ENCODE peak calls at places on chromosomes 12 and 14, in nine cellular contexts. One of them, this sample, is unnamed.

GRCh38 chr12:124332068-124332672 is 37.3 kb downstream of the RFLNA start:
- DNase-seq in tibial artery: no peak
- DNase-seq in HL-60: no peak
- DNase-seq in sigmoid colon: no peak
- DNase-seq in stomach: no peak
- DNase-seq in AG04449: no peak
- DNase-seq in psoas muscle: no peak
- DNase-seq in cardiac muscle cell: peak; percentile 17
- DNase-seq in lung: no peak
- DNase-seq in this sample: no peak

GRCh38 chr12:22856120-22856699 is 231.2 kb downstream of the ETNK1 start:
- DNase-seq in AG04449: peak; percentile 3
- DNase-seq in stomach: no peak
- DNase-seq in lung: no peak
- DNase-seq in sigmoid colon: no peak
- DNase-seq in HL-60: no peak
- DNase-seq in cardiac muscle cell: peak; percentile 47
- DNase-seq in psoas muscle: no peak
- DNase-seq in tibial artery: no peak
- DNase-seq in this sample: no peak

GRCh38 chr14:20092050-20092449 is 18.5 kb upstream of the OR4K17 start:
- DNase-seq in HL-60: no peak
- DNase-seq in sigmoid colon: no peak
- DNase-seq in AG04449: no peak
- DNase-seq in stomach: no peak
- DNase-seq in psoas muscle: no peak
- DNase-seq in lung: no peak
- DNase-seq in cardiac muscle cell: no peak
- DNase-seq in tibial artery: no peak
- DNase-seq in this sample: no peak

GRCh38 chr12:100234166-100234565 is 32.7 kb downstream of the DEPDC4 start:
- DNase-seq in sigmoid colon: no peak
- DNase-seq in lung: no peak
- DNase-seq in stomach: no peak
- DNase-seq in HL-60: no peak
- DNase-seq in psoas muscle: no peak
- DNase-seq in tibial artery: no peak
- DNase-seq in cardiac muscle cell: peak; percentile 5
- DNase-seq in AG04449: no peak
- DNase-seq in this sample: no peak

GRCh38 chr14:68692916-68693771 is 99.7 kb downstream of the ZFP36L1 start:
- DNase-seq in tibial artery: peak; percentile 65
- DNase-seq in stomach: no peak
- DNase-seq in HL-60: no peak
- DNase-seq in cardiac muscle cell: no peak
- DNase-seq in psoas muscle: no peak
- DNase-seq in AG04449: peak; percentile 53
- DNase-seq in lung: no peak
- DNase-seq in sigmoid colon: peak; percentile 64
- DNase-seq in this sample: no peak

GRCh38 chr12:131157739-131158138 is 204.0 kb downstream of the ADGRD1 start:
- DNase-seq in cardiac muscle cell: no peak
- DNase-seq in stomach: no peak
- DNase-seq in HL-60: no peak
- DNase-seq in AG04449: no peak
- DNase-seq in psoas muscle: no peak
- DNase-seq in sigmoid colon: no peak
- DNase-seq in tibial artery: peak; percentile 32
- DNase-seq in lung: no peak
- DNase-seq in this sample: no peak

GRCh38 chr14:68683326-68683725 is 109.5 kb downstream of the ZFP36L1 start:
- DNase-seq in sigmoid colon: peak; percentile 70
- DNase-seq in tibial artery: peak; percentile 67
- DNase-seq in AG04449: no peak
- DNase-seq in cardiac muscle cell: no peak
- DNase-seq in psoas muscle: no peak
- DNase-seq in stomach: no peak
- DNase-seq in HL-60: no peak
- DNase-seq in lung: no peak
- DNase-seq in this sample: no peak

GRCh38 chr12:117367006-117367638 is 5.7 kb upstream of the NOS1 start:
- DNase-seq in cardiac muscle cell: peak; percentile 84
- DNase-seq in AG04449: peak; percentile 12
- DNase-seq in HL-60: peak; percentile 59
- DNase-seq in stomach: peak; percentile 84
- DNase-seq in sigmoid colon: peak; percentile 74
- DNase-seq in psoas muscle: peak; percentile 54
- DNase-seq in lung: peak; percentile 75
- DNase-seq in tibial artery: peak; percentile 71
- DNase-seq in this sample: peak; percentile 88

GRCh38 chr12:57456145-57456700 is 1.1 kb downstream of the INHBE start:
- DNase-seq in HL-60: peak; percentile 59
- DNase-seq in tibial artery: no peak
- DNase-seq in AG04449: no peak
- DNase-seq in stomach: no peak
- DNase-seq in lung: no peak
- DNase-seq in psoas muscle: no peak
- DNase-seq in sigmoid colon: no peak
- DNase-seq in cardiac muscle cell: peak; percentile 75
- DNase-seq in this sample: peak; percentile 67

GRCh38 chr14:26008290-26008689 is 589.5 kb downstream of the NOVA1 start:
- DNase-seq in sigmoid colon: no peak
- DNase-seq in tibial artery: no peak
- DNase-seq in AG04449: no peak
- DNase-seq in psoas muscle: no peak
- DNase-seq in cardiac muscle cell: peak; percentile 32
- DNase-seq in HL-60: peak; percentile 3
- DNase-seq in stomach: no peak
- DNase-seq in lung: no peak
- DNase-seq in this sample: no peak
- TF ChIP-seq CTCF in sigmoid colon: no peak
- TF ChIP-seq CTCF in tibial artery: no peak
- TF ChIP-seq CTCF in AG04449: no peak
- TF ChIP-seq CTCF in psoas muscle: no peak
- TF ChIP-seq CTCF in cardiac muscle cell: no peak
- TF ChIP-seq CTCF in HL-60: no peak
- TF ChIP-seq CTCF in stomach: no peak
- TF ChIP-seq CTCF in lung: no peak
- TF ChIP-seq CTCF in this sample: no peak

GRCh38 chr14:91264151-91265150 is 19.9 kb upstream of the GPR68 start:
- DNase-seq in AG04449: no peak
- DNase-seq in cardiac muscle cell: peak; percentile 29
- DNase-seq in sigmoid colon: no peak
- DNase-seq in psoas muscle: peak; percentile 37
- DNase-seq in stomach: peak; percentile 57
- DNase-seq in lung: no peak
- DNase-seq in tibial artery: no peak
- DNase-seq in HL-60: no peak
- DNase-seq in this sample: peak; percentile 31

GRCh38 chr14:91263329-91263728 is 18.8 kb upstream of the GPR68 start:
- DNase-seq in lung: no peak
- DNase-seq in cardiac muscle cell: no peak
- DNase-seq in sigmoid colon: no peak
- DNase-seq in psoas muscle: no peak
- DNase-seq in tibial artery: no peak
- DNase-seq in AG04449: no peak
- DNase-seq in stomach: no peak
- DNase-seq in HL-60: no peak
- DNase-seq in this sample: no peak

GRCh38 chr14:91261986-91262549 is 17.6 kb upstream of the GPR68 start:
- DNase-seq in sigmoid colon: no peak
- DNase-seq in lung: no peak
- DNase-seq in HL-60: no peak
- DNase-seq in tibial artery: no peak
- DNase-seq in AG04449: no peak
- DNase-seq in psoas muscle: no peak
- DNase-seq in cardiac muscle cell: no peak
- DNase-seq in stomach: no peak
- DNase-seq in this sample: no peak

GRCh38 chr14:91267965-91268437 is 23.5 kb upstream of the GPR68 start:
- DNase-seq in psoas muscle: no peak
- DNase-seq in cardiac muscle cell: no peak
- DNase-seq in lung: no peak
- DNase-seq in tibial artery: no peak
- DNase-seq in stomach: no peak
- DNase-seq in sigmoid colon: no peak
- DNase-seq in AG04449: no peak
- DNase-seq in HL-60: no peak
- DNase-seq in this sample: no peak

DNA sequence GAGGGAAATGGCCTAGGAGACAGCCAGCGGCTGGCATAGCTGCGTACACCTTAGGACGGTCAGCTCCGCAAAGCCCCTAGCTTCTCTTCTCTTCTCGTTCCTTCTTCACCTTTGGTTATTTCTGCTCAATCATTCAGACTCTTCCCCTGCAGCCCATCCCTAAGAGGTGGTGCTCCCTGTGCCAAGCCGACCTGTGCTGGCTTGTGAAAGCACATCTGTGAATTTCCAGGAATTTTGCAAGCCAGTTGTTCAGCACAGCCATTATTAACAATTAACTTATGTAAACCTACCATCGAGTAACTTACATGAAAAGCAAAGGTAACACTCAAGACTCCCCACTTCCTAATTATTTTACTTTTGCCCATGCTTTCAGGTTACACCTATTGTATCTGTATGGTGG is 20.9 kb upstream of the GPR68 start:
- DNase-seq in psoas muscle: no peak
- DNase-seq in AG04449: no peak
- DNase-seq in lung: no peak
- DNase-seq in sigmoid colon: no peak
- DNase-seq in HL-60: no peak
- DNase-seq in stomach: no peak
- DNase-seq in tibial artery: no peak
- DNase-seq in cardiac muscle cell: no peak
- DNase-seq in this sample: no peak
- H3K4me3 ChIP-seq in psoas muscle: no peak overlapping the region
- H3K4me3 ChIP-seq in AG04449: no peak overlapping the region
- H3K4me3 ChIP-seq in lung: no peak overlapping the region
- H3K4me3 ChIP-seq in sigmoid colon: no peak overlapping the region
- H3K4me3 ChIP-seq in HL-60: no peak overlapping the region
- H3K4me3 ChIP-seq in stomach: no peak overlapping the region
- H3K4me3 ChIP-seq in tibial artery: no peak overlapping the region
- H3K4me3 ChIP-seq in cardiac muscle cell: no peak overlapping the region
- H3K4me3 ChIP-seq in this sample: no peak overlapping the region

GRCh38 chr12:130100634-130101033 is 61.6 kb upstream of the FZD10 start:
- DNase-seq in tibial artery: no peak
- DNase-seq in cardiac muscle cell: no peak
- DNase-seq in lung: no peak
- DNase-seq in stomach: no peak
- DNase-seq in sigmoid colon: no peak
- DNase-seq in psoas muscle: no peak
- DNase-seq in HL-60: no peak
- DNase-seq in AG04449: no peak
- DNase-seq in this sample: no peak

GRCh38 chr12:130097342-130097741 is 64.9 kb upstream of the FZD10 start:
- DNase-seq in psoas muscle: no peak
- DNase-seq in lung: no peak
- DNase-seq in stomach: no peak
- DNase-seq in sigmoid colon: no peak
- DNase-seq in cardiac muscle cell: no peak
- DNase-seq in tibial artery: no peak
- DNase-seq in AG04449: no peak
- DNase-seq in HL-60: no peak
- DNase-seq in this sample: no peak

GRCh38 chr12:130097798-130098255 is 64.4 kb upstream of the FZD10 start:
- DNase-seq in AG04449: no peak
- DNase-seq in cardiac muscle cell: no peak
- DNase-seq in tibial artery: no peak
- DNase-seq in psoas muscle: no peak
- DNase-seq in lung: no peak
- DNase-seq in stomach: no peak
- DNase-seq in HL-60: no peak
- DNase-seq in sigmoid colon: no peak
- DNase-seq in this sample: no peak

GRCh38 chr12:130101370-130101769 is 60.9 kb upstream of the FZD10 start:
- DNase-seq in AG04449: no peak
- DNase-seq in cardiac muscle cell: no peak
- DNase-seq in sigmoid colon: no peak
- DNase-seq in psoas muscle: no peak
- DNase-seq in tibial artery: no peak
- DNase-seq in lung: no peak
- DNase-seq in stomach: no peak
- DNase-seq in HL-60: no peak
- DNase-seq in this sample: no peak

DNA sequence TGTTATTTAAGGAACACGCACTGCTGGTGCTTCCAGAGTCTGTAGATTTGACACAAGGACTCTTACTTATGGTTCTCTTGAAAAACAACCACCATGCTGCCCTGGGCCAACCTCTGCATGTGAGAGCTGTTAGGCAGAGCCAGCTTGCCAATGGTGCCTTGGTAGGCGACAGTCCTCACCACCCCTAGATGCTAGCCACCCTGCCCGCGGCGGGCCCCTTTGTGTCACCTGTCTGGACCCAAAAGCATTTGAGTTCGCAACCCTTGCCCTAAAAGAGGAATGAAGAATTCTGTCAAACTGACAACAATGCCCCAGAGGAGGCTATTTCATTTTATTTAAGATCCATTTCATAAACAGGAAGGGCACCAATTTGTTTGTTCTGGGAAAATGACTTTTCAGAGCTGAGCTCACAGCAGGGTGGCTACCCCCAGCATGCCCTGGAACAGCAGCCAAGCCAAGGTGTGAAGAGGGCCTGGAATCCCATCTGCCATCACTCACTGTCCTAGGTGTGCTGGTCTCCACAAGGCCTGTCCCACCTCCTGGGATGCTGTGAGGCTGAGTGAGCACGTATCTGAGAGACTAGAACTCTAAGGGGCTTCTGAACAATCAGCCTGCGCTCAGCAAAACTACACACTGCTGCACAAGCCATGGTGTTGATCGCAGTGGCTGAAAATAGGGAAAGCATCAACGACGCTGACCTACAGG is 63.8 kb upstream of the FZD10 start:
- DNase-seq in stomach: no peak
- DNase-seq in cardiac muscle cell: no peak
- DNase-seq in AG04449: no peak
- DNase-seq in tibial artery: no peak
- DNase-seq in lung: no peak
- DNase-seq in psoas muscle: no peak
- DNase-seq in HL-60: no peak
- DNase-seq in sigmoid colon: no peak
- DNase-seq in this sample: no peak
- TF ChIP-seq CTCF in stomach: no peak
- TF ChIP-seq CTCF in cardiac muscle cell: no peak
- TF ChIP-seq CTCF in AG04449: no peak
- TF ChIP-seq CTCF in tibial artery: no peak
- TF ChIP-seq CTCF in lung: no peak
- TF ChIP-seq CTCF in psoas muscle: no peak
- TF ChIP-seq CTCF in HL-60: no peak
- TF ChIP-seq CTCF in sigmoid colon: no peak
- TF ChIP-seq CTCF in this sample: no peak

DNA sequence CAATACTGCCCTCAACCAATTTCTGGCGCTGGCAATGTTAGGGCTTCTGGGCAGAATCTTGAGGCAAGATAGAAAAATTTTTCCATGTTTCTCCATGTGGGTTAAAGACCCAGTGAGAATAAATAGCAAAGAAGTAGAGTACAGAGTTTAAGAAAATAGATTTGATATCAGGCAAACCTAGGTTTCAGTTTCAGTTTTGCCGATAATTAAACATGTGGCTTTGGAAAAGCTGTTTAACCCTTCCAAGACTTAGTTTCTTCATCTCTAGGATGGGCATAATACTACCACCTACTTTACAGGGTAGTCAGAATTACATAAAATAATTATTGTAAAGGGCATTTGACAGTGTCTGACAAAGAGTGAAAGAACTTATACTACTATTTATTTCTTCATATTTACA is 360.4 kb downstream of the PCNX1 start:
- DNase-seq in AG04449: no peak
- DNase-seq in tibial artery: no peak
- DNase-seq in HL-60: no peak
- DNase-seq in cardiac muscle cell: no peak
- DNase-seq in lung: no peak
- DNase-seq in psoas muscle: no peak
- DNase-seq in stomach: no peak
- DNase-seq in sigmoid colon: no peak
- DNase-seq in this sample: no peak
- H3K4me3 ChIP-seq in AG04449: no peak overlapping the region
- H3K4me3 ChIP-seq in tibial artery: no peak overlapping the region
- H3K4me3 ChIP-seq in HL-60: no peak overlapping the region
- H3K4me3 ChIP-seq in cardiac muscle cell: no peak overlapping the region
- H3K4me3 ChIP-seq in lung: no peak overlapping the region
- H3K4me3 ChIP-seq in psoas muscle: no peak overlapping the region
- H3K4me3 ChIP-seq in stomach: peak overlapping the region; percentile 7
- H3K4me3 ChIP-seq in sigmoid colon: no peak overlapping the region
- H3K4me3 ChIP-seq in this sample: no peak overlapping the region

This sample was measured in body of pancreas.